ENCODE peak calls at places on chromosome 14, in four cellular contexts. B, A, D and T are unnamed samples.
A peak's percentile ranks its signal among the peaks of the same experiment; 100 is the strongest.

GRCh38 chr14:51081712-51082111 is 13.2 kb downstream of the TRIM9 start:
- DNase-seq in A (no peak), B (no peak), D (no peak), T (no peak)

GRCh38 chr14:68394719-68395117 is 398.1 kb downstream of the ZFP36L1 start:
- DNase-seq in A (no peak), D (no peak), B (no peak), T (no peak)

GRCh38 chr14:33839193-33840076 is 111.4 kb downstream of the EGLN3 start:
- DNase-seq in B (peak; percentile 53), A (peak; percentile 4), D (no peak), T (peak; percentile 52)

GRCh38 chr14:104157303-104157928 is 19.0 kb downstream of the KIF26A start:
- DNase-seq in D (no peak), A (no peak), B (no peak), T (peak; percentile 23)

GRCh38 chr14:92747701-92748258 is 647 bp downstream of the LGMN start:
- DNase-seq in B (no peak), D (no peak), A (no peak), T (peak; percentile 41)

GRCh38 chr14:97824218-97824617 is 1027.0 kb downstream of the VRK1 start:
- DNase-seq in A (no peak), B (no peak), D (no peak), T (no peak)

GRCh38 chr14:23562822-23563472 is 4.6 kb downstream of the AP1G2 start:
- DNase-seq in D (peak; percentile 20), A (peak; percentile 20), B (peak; percentile 60), T (peak; percentile 47)

GRCh38 chr14:49287004-49287403 is 299.2 kb downstream of the RPS29 start:
- DNase-seq in D (no peak), A (no peak), B (no peak), T (no peak)

GRCh38 chr14:75144944-75145343 is 18.1 kb upstream of the NEK9 start:
- DNase-seq in B (no peak), A (no peak), D (no peak), T (no peak)

GRCh38 chr14:102554835-102555819 is 37.3 kb upstream of the RCOR1 start:
- DNase-seq in B (peak; percentile 46), A (no peak), D (no peak), T (peak; percentile 31)

GRCh38 chr14:31173120-31173837 is 34.3 kb downstream of the HECTD1 start:
- DNase-seq in D (no peak), A (no peak), B (no peak), T (no peak)

GRCh38 chr14:68308695-68309094 is 484.2 kb downstream of the ZFP36L1 start:
- DNase-seq in D (no peak), B (no peak), A (no peak), T (no peak)

GRCh38 chr14:104359969-104360442 is 219.6 kb upstream of the C14orf180 start:
- DNase-seq in B (no peak), D (no peak), A (no peak), T (no peak)

GRCh38 chr14:80850197-80850814 is 91.2 kb downstream of the CEP128 start:
- DNase-seq in A (no peak), B (no peak), D (no peak), T (peak; percentile 66)

GRCh38 chr14:38221077-38221476 is 13.4 kb downstream of the SSTR1 start:
- DNase-seq in A (no peak), B (no peak), D (no peak), T (no peak)

GRCh38 chr14:85336817-85337216 is 193.1 kb upstream of the FLRT2 start:
- DNase-seq in D (no peak), A (peak; percentile 2), B (no peak), T (no peak)

GRCh38 chr14:75249251-75249957 is 29.2 kb upstream of the FOS start:
- DNase-seq in D (no peak), A (no peak), B (peak; percentile 78), T (no peak)

GRCh38 chr14:65173973-65174693 is 71.8 kb upstream of the MAX start:
- DNase-seq in B (no peak), A (no peak), D (no peak), T (no peak)

GRCh38 chr14:96501746-96502620 is at the start of gene PAPOLA:
- DNase-seq in D (peak; percentile 91), B (peak; percentile 94), A (peak; percentile 89), T (peak; percentile 89)

GRCh38 chr14:83300454-83301064 is 1766.9 kb upstream of the SEL1L start:
- DNase-seq in D (peak; percentile 69), A (no peak), B (no peak), T (peak; percentile 25)

GRCh38 chr14:98227000-98227726 is 1044.8 kb downstream of the BCL11B start:
- DNase-seq in B (no peak), A (no peak), D (no peak), T (no peak)

GRCh38 chr14:70601162-70601561 is 707 bp upstream of the MED6 start:
- DNase-seq in B (no peak), D (no peak), A (no peak), T (no peak)

GRCh38 chr14:94458558-94459200 is 6.1 kb upstream of the SERPINA11 start:
- DNase-seq in B (no peak), A (peak; percentile 18), D (no peak), T (no peak)